ENCODE peak calls at places on chromosomes 12 and 14, in nine cellular contexts. Y is Peyer's patch; M is CD8-positive, alpha-beta memory T cell; V is A673; N is colonic mucosa; J is A549; E is thyroid gland; C is brain microvascular endothelial cell; W is IMR-90. L is an unnamed sample.

GRCh38 chr12:125203145-125203765 is 138.0 kb downstream of the AACS start:
- DNase-seq in Y (no peak), M (no peak), V (peak; percentile 35), N (no peak), J (peak; percentile 65), E (no peak), C (no peak), W (no peak), L (peak; percentile 16)

GRCh38 chr14:73785834-73786631 is 65.6 kb upstream of the PTGR2 start:
- DNase-seq in Y (peak; percentile 84), M (peak; percentile 67), V (peak; percentile 78), N (peak; percentile 84), J (peak; percentile 60), E (peak; percentile 79), C (peak; percentile 78), W (peak; percentile 96), L (peak; percentile 85)

GRCh38 chr12:46386877-46387629 is 14.5 kb upstream of the SLC38A2 start:
- DNase-seq in Y (no peak), M (no peak), V (peak; percentile 94), N (no peak), J (no peak), E (peak; percentile 38), C (peak; percentile 56), W (peak; percentile 78), L (no peak)

GRCh38 chr14:100673085-100673806 is 53.4 kb upstream of the DLK1 start:
- DNase-seq in Y (peak; percentile 78), M (no peak), V (no peak), N (peak; percentile 85), J (no peak), E (peak; percentile 27), C (no peak), W (no peak), L (peak; percentile 69)

GRCh38 chr14:61747342-61747741 is 14.9 kb upstream of the SNAPC1 start:
- DNase-seq in Y (no peak), M (no peak), V (no peak), N (no peak), J (no peak), E (no peak), C (no peak), W (no peak), L (no peak)

GRCh38 chr12:28802706-28803438 is 346.2 kb upstream of the FAR2 start:
- DNase-seq in Y (no peak), M (no peak), V (no peak), N (no peak), J (no peak), E (no peak), C (no peak), W (no peak), L (no peak)

GRCh38 chr12:1533205-1533601 is 61.2 kb downstream of the FBXL14 start:
- DNase-seq in Y (no peak), M (peak; percentile 23), V (peak; percentile 56), N (no peak), J (no peak), E (no peak), C (no peak), W (no peak), L (no peak)

GRCh38 chr12:131007794-131008460 is 54.2 kb downstream of the ADGRD1 start:
- DNase-seq in Y (no peak), M (no peak), V (no peak), N (no peak), J (no peak), E (no peak), C (no peak), W (no peak), L (peak; percentile 59)

GRCh38 chr14:51630987-51631386 is 20.7 kb upstream of the FRMD6 start:
- DNase-seq in Y (no peak), M (no peak), V (no peak), N (no peak), J (no peak), E (no peak), C (no peak), W (no peak), L (no peak)

DNA sequence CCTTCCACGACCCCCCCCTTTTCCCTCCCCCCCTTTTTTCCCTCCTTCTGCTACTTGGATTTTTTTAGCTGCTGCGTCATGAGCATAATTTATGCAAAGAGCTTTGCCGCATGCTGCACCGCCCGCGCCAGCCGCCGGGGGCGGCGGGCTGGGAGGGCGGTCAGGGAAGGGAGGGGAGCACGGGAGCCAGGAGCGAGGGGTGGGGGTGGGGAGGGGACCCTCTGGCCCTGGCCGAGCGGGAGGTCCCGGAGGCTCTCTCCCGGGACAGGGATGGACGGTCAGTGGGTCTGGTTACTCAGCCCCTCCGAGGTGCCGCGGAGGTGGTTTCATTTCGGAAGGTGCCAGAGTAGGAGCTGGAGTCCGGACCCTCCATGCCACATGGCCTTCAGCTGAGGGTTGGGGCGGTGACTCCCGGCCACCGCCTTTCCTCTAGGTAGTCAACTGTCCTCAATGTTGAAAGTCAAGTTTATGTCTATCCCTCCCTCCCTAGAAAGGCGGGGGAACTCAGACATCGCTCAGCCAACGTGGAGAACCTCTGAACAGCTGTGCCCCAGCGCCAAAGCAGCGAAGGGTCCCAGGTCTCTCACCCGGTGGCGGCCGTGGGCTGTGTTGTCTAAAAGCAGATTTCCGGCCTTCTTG is at the start of gene POU6F1:
- DNase-seq in Y (peak; percentile 81), M (peak; percentile 73), V (peak; percentile 93), N (peak; percentile 72), J (peak; percentile 94), E (peak; percentile 78), C (peak; percentile 60), W (peak; percentile 76), L (peak; percentile 67)
- H3K4me3 ChIP-seq in Y (peak within 1 kb of the TSS; percentile 90), M (peak within 1 kb of the TSS; percentile 96), V (peak within 1 kb of the TSS; percentile 86), N (peak within 1 kb of the TSS; percentile 79), J (peak within 1 kb of the TSS; percentile 82), E (peak within 1 kb of the TSS; percentile 79), C (peak within 1 kb of the TSS; percentile 76), W (peak within 1 kb of the TSS; percentile 77), L (peak within 1 kb of the TSS; percentile 67)

DNA sequence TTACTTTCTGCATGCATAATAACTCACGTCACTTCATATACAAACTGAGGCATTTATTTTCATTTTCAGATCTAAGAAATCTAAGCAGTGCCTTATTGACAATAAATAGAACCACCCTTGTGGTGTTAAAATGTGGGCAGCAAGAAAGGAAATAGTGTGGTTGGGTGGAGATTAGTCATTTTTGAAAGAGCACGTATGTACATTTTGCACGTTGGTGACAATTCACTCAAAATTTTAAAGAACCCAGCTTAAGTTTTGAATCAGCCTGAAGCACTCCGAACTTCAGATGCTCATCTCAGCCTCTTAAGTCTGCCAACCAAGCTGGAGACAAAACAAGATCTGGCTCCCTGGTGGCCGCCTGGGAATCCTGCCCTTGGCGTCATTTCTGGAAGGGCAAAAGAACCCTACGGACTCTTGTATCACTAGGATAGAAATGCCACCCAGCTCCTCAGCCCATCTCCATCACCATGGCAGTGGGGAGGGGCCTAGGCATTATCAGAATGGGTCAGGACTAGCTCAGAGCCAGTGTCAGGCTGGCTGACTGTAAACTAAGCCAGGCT is 89.5 kb upstream of the BCL2L14 start:
- DNase-seq in Y (no peak), M (peak; percentile 88), V (no peak), N (no peak), J (no peak), E (no peak), C (no peak), W (no peak), L (no peak)
- H3K27ac ChIP-seq in Y (no peak overlapping the region), M (peak overlapping the region; percentile 49), V (no peak overlapping the region), N (no peak overlapping the region), J (no peak overlapping the region), E (no peak overlapping the region), C (no peak overlapping the region), W (no peak overlapping the region), L (no peak overlapping the region)

GRCh38 chr12:109847166-109847700 is 14.0 kb upstream of the TRPV4 start:
- DNase-seq in Y (no peak), M (no peak), V (no peak), N (no peak), J (no peak), E (no peak), C (no peak), W (no peak), L (peak; percentile 56)

GRCh38 chr12:109842021-109842420 is 8.8 kb upstream of the TRPV4 start:
- DNase-seq in Y (no peak), M (no peak), V (no peak), N (no peak), J (no peak), E (no peak), C (no peak), W (no peak), L (no peak)

GRCh38 chr12:109844091-109844490 is 10.9 kb upstream of the TRPV4 start:
- DNase-seq in Y (no peak), M (no peak), V (no peak), N (no peak), J (no peak), E (no peak), C (no peak), W (no peak), L (no peak)

GRCh38 chr12:109841356-109841755 is 8.2 kb upstream of the TRPV4 start:
- DNase-seq in Y (no peak), M (no peak), V (no peak), N (no peak), J (no peak), E (no peak), C (no peak), W (no peak), L (no peak)

DNA sequence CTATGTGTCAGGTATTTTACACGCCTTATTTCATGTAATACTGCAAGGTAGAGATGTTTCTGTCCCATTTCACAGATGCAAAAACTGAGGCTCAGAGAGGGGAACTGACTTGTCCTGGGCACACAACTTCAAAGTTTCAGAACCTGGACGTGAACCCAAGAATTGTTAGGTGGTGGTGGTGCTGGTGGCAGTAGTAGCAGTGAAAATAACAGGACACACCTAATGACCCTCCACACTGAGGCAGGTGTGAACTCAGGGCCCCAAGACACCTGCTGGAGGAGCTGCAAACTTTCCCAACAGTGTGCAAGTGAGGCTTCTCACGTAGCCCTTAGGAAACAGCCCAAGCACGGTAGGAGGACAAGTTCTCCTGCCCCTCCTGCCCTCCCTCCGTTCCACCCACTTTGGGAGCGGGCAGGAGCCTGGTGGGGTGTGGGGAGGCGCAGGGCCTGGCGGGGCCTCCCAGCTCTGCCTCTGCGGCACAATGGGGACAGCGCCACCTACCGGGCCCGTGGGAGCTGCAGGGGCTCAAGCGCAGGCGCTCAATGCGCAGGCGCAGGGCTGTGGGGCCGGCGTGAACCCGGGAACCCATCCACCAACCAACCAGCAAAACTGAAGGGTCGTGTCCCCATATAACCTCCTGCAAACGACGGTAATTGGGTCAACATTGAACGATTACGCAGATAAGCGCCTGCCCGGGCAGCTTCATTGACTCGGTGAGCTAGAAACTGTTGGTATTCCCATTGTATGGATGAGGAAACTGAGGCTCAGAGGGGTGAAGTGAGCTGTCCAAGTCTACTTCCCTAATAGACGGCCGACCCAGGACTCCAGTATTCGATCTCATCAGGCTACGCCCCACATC is 12.0 kb upstream of the TRPV4 start:
- DNase-seq in Y (peak; percentile 92), M (peak; percentile 77), V (peak; percentile 91), N (peak; percentile 90), J (peak; percentile 90), E (peak; percentile 90), C (peak; percentile 60), W (peak; percentile 65), L (peak; percentile 81)
- H3K4me3 ChIP-seq in Y (peak overlapping the region; percentile 38), M (peak overlapping the region; percentile 32), V (peak overlapping the region; percentile 20), N (peak overlapping the region; percentile 4), J (peak overlapping the region; percentile 35), E (no peak overlapping the region), C (peak overlapping the region; percentile 42), W (peak overlapping the region; percentile 33), L (no peak overlapping the region)

GRCh38 chr14:47490766-47491165 is 184.6 kb downstream of the MDGA2 start:
- DNase-seq in Y (no peak), M (no peak), V (no peak), N (no peak), J (no peak), E (no peak), C (no peak), W (no peak), L (no peak)

GRCh38 chr14:47485421-47485820 is 190.0 kb downstream of the MDGA2 start:
- DNase-seq in Y (no peak), M (no peak), V (peak; percentile 7), N (no peak), J (no peak), E (no peak), C (no peak), W (no peak), L (no peak)

GRCh38 chr14:47490353-47490752 is 185.1 kb downstream of the MDGA2 start:
- DNase-seq in Y (no peak), M (no peak), V (no peak), N (no peak), J (no peak), E (no peak), C (no peak), W (no peak), L (no peak)
- H3K27ac ChIP-seq in Y (no peak overlapping the region), M (no peak overlapping the region), V (no peak overlapping the region), N (no peak overlapping the region), J (no peak overlapping the region), E (no peak overlapping the region), C (no peak overlapping the region), W (no peak overlapping the region), L (no peak overlapping the region)

L was measured in small intestine.